ENCODE peak calls at places on chromosomes 2 and 18, in eight cellular contexts. J is upper lobe of right lung; Q is iPS DF 6.9; Y is neural progenitor cell; Z is CD8-positive, alpha-beta T cell; B is H7; X is effector memory CD4-positive, alpha-beta T cell; A is Peyer's patch. F is an unnamed sample.
A peak's percentile ranks its signal among the peaks of the same experiment; 100 is the strongest.

GRCh38 chr18:35582899-35583558 is 1.5 kb downstream of the GALNT1 start:
- DNase-seq in J (no peak), Q (no peak), Y (peak; percentile 48), Z (no peak), B (no peak), X (no peak), A (no peak), F (peak; percentile 64)

GRCh38 chr2:126752876-126753275 is 96.9 kb downstream of the GYPC start:
- DNase-seq in J (no peak), Q (no peak), Y (no peak), Z (no peak), B (no peak), X (no peak), A (no peak), F (no peak)

GRCh38 chr2:127888772-127889171 is 3.0 kb upstream of the AMMECR1L start:
- DNase-seq in J (no peak), Q (no peak), Y (no peak), Z (no peak), B (no peak), X (no peak), A (no peak), F (peak; percentile 61)

GRCh38 chr2:193783681-193784080 is 1588.9 kb upstream of the TMEFF2 start:
- DNase-seq in J (no peak), Q (no peak), Y (no peak), Z (no peak), B (no peak), X (no peak), A (no peak), F (peak; percentile 4)

GRCh38 chr18:12907258-12907925 is 23.4 kb upstream of the PTPN2 start:
- DNase-seq in J (no peak), Q (no peak), Y (peak; percentile 42), Z (no peak), B (peak; percentile 27), X (no peak), A (no peak), F (peak; percentile 46)

GRCh38 chr2:240916571-240917008 is 10.5 kb downstream of the CROCC2 start:
- DNase-seq in J (peak; percentile 76), Q (no peak), Y (peak; percentile 67), Z (no peak), B (peak; percentile 94), X (no peak), A (peak; percentile 54), F (peak; percentile 69)

GRCh38 chr2:48578313-48578712 is 39.3 kb upstream of the GTF2A1L start:
- DNase-seq in J (no peak), Q (no peak), Y (no peak), Z (no peak), B (no peak), X (no peak), A (no peak), F (no peak)

GRCh38 chr2:100036020-100036419 is 106.4 kb downstream of the AFF3 start:
- DNase-seq in J (no peak), Q (no peak), Y (no peak), Z (no peak), B (no peak), X (no peak), A (no peak), F (no peak)

DNA sequence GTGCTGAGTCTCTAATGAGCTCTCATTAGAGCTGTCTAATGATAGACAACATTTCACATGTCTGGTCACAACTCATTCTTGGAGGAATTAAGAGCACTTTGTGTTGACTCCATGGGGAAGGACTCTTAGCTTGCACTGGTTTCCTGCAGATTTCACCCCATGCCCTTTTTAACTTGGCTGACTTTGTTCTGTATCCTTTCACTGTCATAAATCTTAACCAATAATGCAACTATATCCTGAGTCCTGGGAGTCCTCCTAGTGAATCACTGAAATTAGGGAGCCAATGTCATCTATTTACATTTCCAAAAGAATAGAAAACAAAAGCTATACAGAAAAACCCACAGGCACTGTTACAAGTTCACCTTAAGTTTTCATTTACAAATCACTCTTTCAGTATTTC is 33.4 kb downstream of the FBXO15 start:
- DNase-seq in J (no peak), Q (no peak), Y (peak; percentile 45), Z (no peak), B (no peak), X (no peak), A (no peak), F (peak; percentile 10)
- H3K4me3 ChIP-seq in J (no peak overlapping the region), Q (no peak overlapping the region), Y (no peak overlapping the region), Z (no peak overlapping the region), B (no peak overlapping the region), X (no peak overlapping the region), A (no peak overlapping the region), F (no peak overlapping the region)

DNA sequence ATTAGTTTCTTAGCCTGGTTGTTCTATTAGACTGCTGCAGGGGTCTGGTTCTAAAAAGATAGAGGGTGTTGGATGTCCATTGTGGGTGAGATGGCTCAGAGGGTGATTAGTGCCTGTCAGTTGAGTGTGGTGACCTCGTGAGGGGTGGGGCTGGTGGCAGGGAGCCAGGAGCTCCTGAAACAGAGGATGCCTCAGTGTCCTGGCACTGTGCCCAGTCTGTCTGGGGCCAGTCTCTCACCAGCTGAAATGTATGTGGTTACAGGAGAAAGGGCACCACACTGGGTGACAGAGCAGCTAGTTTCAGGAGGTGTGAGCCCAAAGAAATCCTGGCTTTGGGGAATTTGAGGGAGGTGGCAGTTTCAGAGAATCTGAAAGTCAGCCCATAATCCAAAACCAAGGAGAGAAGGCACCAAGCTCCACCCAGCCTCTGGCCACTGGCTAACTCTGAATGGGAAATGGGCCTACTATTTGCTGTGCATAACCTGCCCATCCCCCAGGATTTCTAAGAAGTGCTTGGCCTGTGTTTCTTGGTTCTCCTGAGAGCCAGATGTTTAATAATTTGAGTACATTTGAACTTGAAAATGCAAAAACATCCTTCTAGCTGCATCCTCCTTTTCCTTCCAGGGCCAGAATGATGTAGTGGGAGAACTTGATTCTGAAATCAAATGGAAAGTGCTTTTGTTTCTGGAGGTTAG is 92.1 kb downstream of the B3GNT2 start:
- DNase-seq in J (peak; percentile 87), Q (no peak), Y (no peak), Z (peak; percentile 36), B (no peak), X (peak; percentile 17), A (peak; percentile 70), F (no peak)
- H3K4me3 ChIP-seq in J (no peak overlapping the region), Q (no peak overlapping the region), Y (no peak overlapping the region), Z (no peak overlapping the region), B (no peak overlapping the region), X (no peak overlapping the region), A (no peak overlapping the region), F (no peak overlapping the region)

DNA sequence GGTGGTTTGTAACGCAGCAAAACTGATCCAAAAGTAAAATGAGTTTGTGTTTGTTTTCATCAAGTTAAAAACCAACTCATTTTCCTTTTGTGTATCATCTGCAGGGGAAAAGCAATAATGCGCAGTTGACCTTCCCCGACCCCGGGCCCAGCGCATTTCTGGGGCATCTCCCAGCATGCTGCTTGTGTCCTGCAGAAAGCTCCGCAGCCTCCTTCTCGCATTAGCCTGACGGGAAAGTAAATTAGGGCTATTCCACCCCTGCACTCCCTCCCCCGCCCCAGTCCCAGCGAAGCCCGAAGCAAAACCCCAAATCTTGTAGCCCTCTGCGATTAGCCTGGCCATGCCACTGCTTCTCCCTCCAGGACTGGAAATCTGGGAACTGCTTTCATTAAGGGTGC is 82.0 kb upstream of the PPM1B start:
- DNase-seq in J (no peak), Q (no peak), Y (peak; percentile 23), Z (no peak), B (peak; percentile 37), X (no peak), A (no peak), F (no peak)
- H3K4me3 ChIP-seq in J (peak overlapping the region; percentile 40), Q (no peak overlapping the region), Y (peak overlapping the region; percentile 44), Z (no peak overlapping the region), B (peak overlapping the region; percentile 47), X (no peak overlapping the region), A (no peak overlapping the region), F (peak overlapping the region; percentile 46)

GRCh38 chr2:105425936-105426625 is 27.2 kb upstream of the FHL2 start:
- DNase-seq in J (no peak), Q (no peak), Y (no peak), Z (no peak), B (no peak), X (no peak), A (no peak), F (no peak)

GRCh38 chr2:105428387-105429018 is 29.7 kb upstream of the FHL2 start:
- DNase-seq in J (no peak), Q (no peak), Y (no peak), Z (no peak), B (no peak), X (no peak), A (no peak), F (no peak)

GRCh38 chr2:105426626-105427292 is 27.9 kb upstream of the FHL2 start:
- DNase-seq in J (no peak), Q (no peak), Y (no peak), Z (no peak), B (no peak), X (no peak), A (no peak), F (no peak)

GRCh38 chr2:105431367-105432088 is 32.7 kb upstream of the FHL2 start:
- DNase-seq in J (no peak), Q (no peak), Y (no peak), Z (no peak), B (no peak), X (no peak), A (no peak), F (peak; percentile 70)

GRCh38 chr2:105427485-105427884 is 28.6 kb upstream of the FHL2 start:
- DNase-seq in J (no peak), Q (no peak), Y (no peak), Z (no peak), B (peak; percentile 52), X (no peak), A (no peak), F (no peak)
- H3K4me3 ChIP-seq in J (no peak overlapping the region), Q (no peak overlapping the region), Y (no peak overlapping the region), Z (no peak overlapping the region), B (no peak overlapping the region), X (no peak overlapping the region), A (no peak overlapping the region), F (no peak overlapping the region)

GRCh38 chr18:58276640-58277456 is 232.8 kb downstream of the NEDD4L start:
- DNase-seq in J (no peak), Q (no peak), Y (peak; percentile 52), Z (no peak), B (no peak), X (no peak), A (no peak), F (no peak)
- H3K4me3 ChIP-seq in J (no peak overlapping the region), Q (no peak overlapping the region), Y (no peak overlapping the region), Z (no peak overlapping the region), B (no peak overlapping the region), X (no peak overlapping the region), A (no peak overlapping the region), F (no peak overlapping the region)

F was measured in fibroblast of villous mesenchyme.